ENCODE peak calls at places on chromosome 16, in four cellular contexts. L is activated CD8-positive, alpha-beta T cell treated with anti-CD3 and anti-CD28 coated beads for 36 hours; N is left ventricle myocardium inferior; V is lower lobe of right lung. J is an unnamed sample.

GRCh38 chr16:13421726-13422125 is 498.2 kb upstream of the ERCC4 start:
- DNase-seq in L (no peak), V (no peak), N (no peak), J (no peak)

GRCh38 chr16:21260870-21261791 is 17.0 kb downstream of the CRYM start:
- DNase-seq in N (no peak), L (no peak), V (no peak), J (no peak)

GRCh38 chr16:24279982-24280381 is 23.8 kb downstream of the CACNG3 start:
- DNase-seq in L (no peak), V (no peak), N (no peak), J (no peak)

GRCh38 chr16:83701494-83701893 is 106.3 kb upstream of the HSBP1 start:
- DNase-seq in V (peak; percentile 57), N (no peak), L (peak; percentile 41), J (peak; percentile 27)

GRCh38 chr16:22624759-22625533 is 114.3 kb downstream of the NPIPB5 start:
- DNase-seq in V (no peak), L (peak; percentile 14), N (no peak), J (no peak)

GRCh38 chr16:12024429-12024828 is 47.9 kb downstream of the SNX29 start:
- DNase-seq in N (no peak), L (no peak), V (no peak), J (no peak)

GRCh38 chr16:72787519-72788268 is 260.2 kb downstream of the ZFHX3 start:
- DNase-seq in N (peak; percentile 49), V (peak; percentile 81), L (peak; percentile 84), J (peak; percentile 92)

GRCh38 chr16:84286568-84287220 is 8.0 kb upstream of the WFDC1 start:
- DNase-seq in V (peak; percentile 75), L (no peak), N (peak; percentile 83), J (no peak)

GRCh38 chr16:27313422-27314160 is at the start of gene IL4R:
- DNase-seq in V (peak; percentile 93), L (peak; percentile 91), N (peak; percentile 74), J (peak; percentile 84)

GRCh38 chr16:68035227-68035626 is 12.1 kb downstream of the DUS2 start:
- DNase-seq in N (no peak), L (no peak), V (no peak), J (no peak)

GRCh38 chr16:75644240-75645012 is 3.0 kb downstream of the KARS1 start:
- DNase-seq in V (no peak), N (no peak), L (no peak), J (no peak)

GRCh38 chr16:61362583-61362982 is 673.7 kb downstream of the CDH8 start:
- DNase-seq in N (no peak), L (no peak), V (no peak), J (no peak)

GRCh38 chr16:57390635-57391307 is 13.8 kb upstream of the CCL17 start:
- DNase-seq in V (no peak), L (no peak), N (no peak), J (no peak)

GRCh38 chr16:77002644-77003043 is 188.3 kb upstream of the MON1B start:
- DNase-seq in V (no peak), L (no peak), N (no peak), J (no peak)

GRCh38 chr16:59021751-59022150 is 287.6 kb upstream of the GOT2 start:
- DNase-seq in V (no peak), L (no peak), N (no peak), J (no peak)

GRCh38 chr16:58638148-58639036 is 8.8 kb upstream of the CNOT1 start:
- DNase-seq in N (peak; percentile 26), V (no peak), L (no peak), J (no peak)

DNA sequence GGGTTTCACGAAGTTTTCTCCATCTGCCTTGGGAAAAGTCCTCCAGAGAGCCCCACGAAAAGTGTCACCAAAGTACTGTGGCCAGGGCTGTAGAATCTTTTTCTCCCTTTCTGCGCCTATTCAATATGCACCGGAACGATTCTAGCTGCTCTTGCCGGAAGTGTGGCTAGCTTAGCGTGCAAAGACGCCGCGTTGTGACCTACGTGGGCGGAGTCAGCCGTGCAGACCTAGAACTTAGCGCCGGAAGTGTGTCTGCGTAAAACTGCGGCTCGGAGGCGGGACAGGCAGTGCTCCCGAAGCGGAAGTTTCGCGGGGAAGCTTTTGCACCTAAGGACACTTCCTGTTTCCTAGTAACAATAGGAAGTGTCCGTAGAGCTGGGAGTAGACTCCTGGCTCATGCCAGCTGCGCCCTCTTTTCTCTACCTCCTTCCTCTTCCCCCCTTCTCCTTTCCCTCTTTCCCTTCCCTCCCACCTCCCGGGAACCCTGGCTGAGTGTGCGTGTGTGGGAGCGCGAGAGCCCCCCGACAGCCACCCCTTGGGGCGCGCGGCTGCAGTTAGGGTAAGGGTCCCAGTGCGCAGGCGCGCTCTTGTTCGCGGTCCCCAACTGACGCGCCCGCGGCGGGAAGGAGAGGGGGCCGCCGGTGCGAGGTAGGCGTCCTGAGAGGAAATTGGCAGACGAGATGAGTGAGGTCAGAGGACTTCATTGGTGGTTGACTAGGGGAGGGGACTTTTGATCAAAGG is at the start of the genes ZNF646 and ZNF668:
- DNase-seq in N (peak; percentile 98), V (peak; percentile 99), L (peak; percentile 100), J (peak; percentile 98)
- TF ChIP-seq CTCF in N (no peak), V (no peak), L (no peak), J (no peak)

GRCh38 chr16:2969545-2970521 is 685 bp downstream of the PAQR4 start:
- DNase-seq in V (peak; percentile 82), N (peak; percentile 59), L (peak; percentile 93), J (peak; percentile 92)

GRCh38 chr16:2973081-2973480 is 3.9 kb downstream of the PAQR4 start:
- DNase-seq in V (no peak), L (no peak), N (no peak), J (no peak)

GRCh38 chr16:2971985-2972784 is 3.0 kb downstream of the PAQR4 start:
- DNase-seq in N (no peak), L (no peak), V (no peak), J (no peak)

GRCh38 chr16:2970563-2970962 is 1.4 kb downstream of the PAQR4 start:
- DNase-seq in L (no peak), V (no peak), N (no peak), J (no peak)

DNA sequence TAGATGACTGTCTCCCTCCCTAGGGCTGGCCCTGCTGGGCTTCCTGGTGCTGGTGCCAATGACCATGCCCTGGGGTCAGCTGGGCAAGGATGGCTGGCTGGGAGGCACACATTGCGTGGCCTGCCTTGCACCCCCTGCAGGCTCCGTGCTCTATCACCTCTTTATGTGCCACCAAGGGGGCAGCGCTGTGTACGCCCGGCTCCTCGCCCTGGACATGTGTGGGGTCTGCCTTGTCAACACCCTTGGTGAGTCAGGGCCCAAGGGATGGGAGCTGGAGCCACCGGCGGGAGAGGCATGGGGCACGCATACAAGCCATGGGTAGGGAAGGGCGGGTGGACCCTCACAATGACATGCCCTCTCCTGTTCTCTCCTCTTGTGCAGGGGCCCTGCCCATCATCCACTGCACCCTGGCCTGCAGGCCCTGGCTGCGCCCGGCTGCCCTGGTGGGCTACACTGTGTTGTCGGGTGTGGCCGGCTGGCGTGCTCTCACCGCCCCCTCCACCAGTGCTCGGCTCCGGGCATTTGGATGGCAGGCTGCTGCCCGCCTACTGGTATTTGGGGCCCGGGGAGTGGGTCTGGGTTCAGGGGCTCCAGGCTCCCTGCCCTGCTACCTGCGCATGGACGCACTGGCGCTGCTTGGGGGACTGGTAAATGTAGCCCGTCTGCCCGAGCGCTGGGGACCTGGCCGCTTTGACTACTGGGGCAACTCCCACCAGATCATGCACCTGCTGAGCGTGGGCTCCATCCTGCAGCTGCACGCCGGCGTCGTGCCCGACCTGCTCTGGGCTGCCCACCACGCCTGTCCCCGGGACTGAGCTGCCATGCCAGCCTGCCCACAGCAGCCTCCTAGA is 2.2 kb downstream of the PAQR4 start:
- DNase-seq in N (no peak), L (no peak), V (no peak), J (no peak)
- TF ChIP-seq CTCF in N (no peak), L (no peak), V (no peak), J (no peak)

GRCh38 chr16:5916711-5917191 is 819.2 kb upstream of the EEF2KMT start:
- DNase-seq in V (no peak), N (no peak), L (no peak), J (no peak)

GRCh38 chr16:5917436-5917835 is 819.8 kb upstream of the EEF2KMT start:
- DNase-seq in L (no peak), V (no peak), N (no peak), J (no peak)

DNA sequence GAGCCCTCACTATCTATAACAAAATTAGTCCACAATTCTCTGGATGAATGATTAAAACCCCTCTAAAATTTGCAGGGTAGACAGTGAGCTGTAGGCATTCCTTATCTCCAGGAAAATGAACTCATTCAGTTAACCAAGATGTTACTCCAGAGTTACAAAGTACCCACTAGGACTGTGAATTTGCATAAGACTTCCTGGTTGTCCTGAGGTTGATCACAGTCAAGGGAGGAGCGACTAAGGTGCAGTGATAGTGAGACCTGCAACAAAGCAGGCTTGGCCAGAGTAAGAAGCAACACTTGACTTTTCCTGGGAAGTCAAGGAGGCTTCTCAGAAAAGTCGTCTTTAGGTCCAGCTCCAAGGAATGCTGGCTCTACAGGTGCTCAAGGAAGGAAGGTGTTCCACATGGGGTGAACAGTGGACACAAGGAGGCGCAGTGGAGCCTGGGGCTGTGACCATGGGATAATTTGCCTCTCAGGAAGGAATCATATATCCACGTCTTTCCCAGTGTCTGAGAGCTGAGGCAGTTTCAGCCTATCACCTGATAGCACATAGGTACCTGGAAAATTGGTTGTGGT is 821.0 kb upstream of the EEF2KMT start:
- DNase-seq in L (no peak), N (no peak), V (no peak), J (no peak)
- TF ChIP-seq CTCF in L (no peak), N (no peak), V (no peak), J (no peak)

GRCh38 chr16:78478267-78478821 is 378.9 kb downstream of the WWOX start:
- DNase-seq in L (peak; percentile 4), V (no peak), N (no peak), J (no peak)
- TF ChIP-seq CTCF in L (peak; percentile 32), V (no peak), N (peak; percentile 42), J (peak; percentile 3)

GRCh38 chr16:31417916-31418315 is 10.2 kb downstream of the COX6A2 start:
- DNase-seq in V (no peak), L (no peak), N (no peak), J (no peak)

GRCh38 chr16:31423241-31423640 is 4.9 kb downstream of the COX6A2 start:
- DNase-seq in L (no peak), N (no peak), V (no peak), J (no peak)

GRCh38 chr16:31423801-31424200 is 4.4 kb downstream of the COX6A2 start:
- DNase-seq in L (no peak), V (no peak), N (no peak), J (no peak)

GRCh38 chr16:31420037-31420436 is 8.1 kb downstream of the COX6A2 start:
- DNase-seq in L (peak; percentile 67), N (no peak), V (no peak), J (no peak)

GRCh38 chr16:31421587-31421986 is 6.6 kb downstream of the COX6A2 start:
- DNase-seq in N (no peak), L (peak; percentile 91), V (no peak), J (peak; percentile 75)
- TF ChIP-seq CTCF in N (no peak), L (no peak), V (no peak), J (no peak)

GRCh38 chr16:88844412-88845118 is 12.2 kb downstream of the GALNS start:
- DNase-seq in V (no peak), L (no peak), N (no peak), J (no peak)
- TF ChIP-seq CTCF in V (no peak), L (no peak), N (no peak), J (no peak)